ENCODE peak calls at places on chromosome 20, in four cellular contexts. One of them, this sample, is unnamed.

GRCh38 chr20:61100489-61100888 is 151.6 kb upstream of the CDH4 start:
- DNase-seq in transverse colon: no peak
- DNase-seq in breast epithelium: no peak
- DNase-seq in HCT116: no peak
- DNase-seq in this sample: no peak

GRCh38 chr20:31570735-31571617 is 34.1 kb upstream of the ID1 start:
- DNase-seq in breast epithelium: peak
- DNase-seq in transverse colon: peak
- DNase-seq in HCT116: no peak
- DNase-seq in this sample: no peak

GRCh38 chr20:41425180-41425884 is 58.7 kb upstream of the EMILIN3 start:
- DNase-seq in transverse colon: no peak
- DNase-seq in HCT116: no peak
- DNase-seq in breast epithelium: peak
- DNase-seq in this sample: no peak

GRCh38 chr20:32984631-32985354 is 19.4 kb downstream of the SUN5 start:
- DNase-seq in breast epithelium: no peak
- DNase-seq in HCT116: no peak
- DNase-seq in transverse colon: no peak
- DNase-seq in this sample: no peak

GRCh38 chr20:53606364-53606985 is 12.8 kb upstream of the ZNF217 start:
- DNase-seq in transverse colon: no peak
- DNase-seq in breast epithelium: no peak
- DNase-seq in HCT116: no peak
- DNase-seq in this sample: no peak

GRCh38 chr20:47796952-47797351 is 11.7 kb upstream of the SULF2 start:
- DNase-seq in breast epithelium: no peak
- DNase-seq in transverse colon: no peak
- DNase-seq in HCT116: no peak
- DNase-seq in this sample: no peak

GRCh38 chr20:17647391-17648305 is 34.4 kb downstream of the RRBP1 start:
- DNase-seq in HCT116: no peak
- DNase-seq in breast epithelium: no peak
- DNase-seq in transverse colon: no peak
- DNase-seq in this sample: no peak

GRCh38 chr20:50794846-50795634 is at the start of gene BCAS4:
- DNase-seq in transverse colon: peak
- DNase-seq in breast epithelium: peak
- DNase-seq in HCT116: peak
- DNase-seq in this sample: peak

GRCh38 chr20:31570021-31570463 is 35.0 kb upstream of the ID1 start:
- DNase-seq in transverse colon: no peak
- DNase-seq in HCT116: no peak
- DNase-seq in breast epithelium: no peak
- DNase-seq in this sample: no peak

DNA sequence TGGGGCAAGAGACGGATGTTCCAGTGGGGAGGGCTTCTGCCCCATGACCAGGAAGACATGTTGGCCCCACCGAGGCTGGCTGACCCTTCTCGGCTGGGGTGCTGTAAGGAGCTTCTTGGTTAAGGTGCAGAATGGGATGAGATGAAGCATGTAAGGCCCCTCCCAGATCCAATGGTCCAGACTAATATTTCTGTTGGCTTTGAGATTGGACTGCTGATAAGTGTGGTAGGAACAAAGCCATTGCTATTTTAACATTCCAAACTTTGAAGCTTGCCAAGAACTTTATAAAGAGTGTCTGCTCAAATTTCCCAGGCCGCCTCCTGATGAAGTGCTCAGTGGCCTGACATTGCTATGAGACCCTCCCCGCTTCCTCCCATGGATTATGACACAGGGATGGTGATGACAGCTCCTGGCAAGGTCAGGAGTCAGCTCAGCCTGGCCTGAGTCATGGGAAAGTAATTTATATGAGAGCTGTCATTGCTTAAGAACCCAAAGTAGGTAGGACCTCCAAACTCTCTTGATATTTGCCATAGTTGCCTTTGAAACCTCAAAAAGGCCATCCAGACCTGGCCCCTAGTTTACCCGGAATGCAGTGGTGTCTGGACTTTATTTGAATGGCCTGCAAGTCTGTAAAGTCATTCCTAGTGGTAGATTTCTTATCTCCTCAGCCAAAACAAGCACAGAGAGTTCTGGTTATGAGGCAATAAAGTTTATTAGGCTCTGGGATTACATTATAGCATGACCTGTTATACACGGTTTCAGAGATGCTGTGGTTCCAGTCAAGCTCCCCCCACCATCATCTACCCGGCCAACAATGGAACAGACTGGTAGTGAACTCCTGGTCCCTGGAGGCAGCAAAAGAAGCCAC is 55.2 kb downstream of the TGM2 start:
- DNase-seq in breast epithelium: peak
- DNase-seq in HCT116: no peak
- DNase-seq in transverse colon: peak
- DNase-seq in this sample: no peak
- TF ChIP-seq POLR2AphosphoS5 in breast epithelium: peak
- TF ChIP-seq POLR2AphosphoS5 in HCT116: no peak
- TF ChIP-seq POLR2AphosphoS5 in transverse colon: no peak
- TF ChIP-seq POLR2AphosphoS5 in this sample: no peak

GRCh38 chr20:58112017-58112781 is 116.3 kb downstream of the ANKRD60 start:
- DNase-seq in breast epithelium: peak
- DNase-seq in transverse colon: no peak
- DNase-seq in HCT116: no peak
- DNase-seq in this sample: no peak
- TF ChIP-seq POLR2AphosphoS5 in breast epithelium: no peak
- TF ChIP-seq POLR2AphosphoS5 in transverse colon: no peak
- TF ChIP-seq POLR2AphosphoS5 in HCT116: no peak
- TF ChIP-seq POLR2AphosphoS5 in this sample: no peak

GRCh38 chr20:57409316-57409671 is 18.1 kb downstream of the RBM38 start:
- DNase-seq in transverse colon: no peak
- DNase-seq in HCT116: no peak
- DNase-seq in breast epithelium: no peak
- DNase-seq in this sample: no peak

GRCh38 chr20:57409672-57410397 is 18.6 kb downstream of the RBM38 start:
- DNase-seq in transverse colon: no peak
- DNase-seq in HCT116: no peak
- DNase-seq in breast epithelium: no peak
- DNase-seq in this sample: no peak

GRCh38 chr20:57408536-57409233 is 17.5 kb downstream of the RBM38 start:
- DNase-seq in transverse colon: no peak
- DNase-seq in HCT116: no peak
- DNase-seq in breast epithelium: no peak
- DNase-seq in this sample: no peak

GRCh38 chr20:57407541-57407956 is 16.4 kb downstream of the RBM38 start:
- DNase-seq in breast epithelium: no peak
- DNase-seq in transverse colon: no peak
- DNase-seq in HCT116: no peak
- DNase-seq in this sample: no peak

GRCh38 chr20:57408131-57408530 is 16.9 kb downstream of the RBM38 start:
- DNase-seq in breast epithelium: no peak
- DNase-seq in HCT116: no peak
- DNase-seq in transverse colon: no peak
- DNase-seq in this sample: no peak
- TF ChIP-seq POLR2AphosphoS5 in breast epithelium: no peak
- TF ChIP-seq POLR2AphosphoS5 in HCT116: no peak
- TF ChIP-seq POLR2AphosphoS5 in transverse colon: no peak
- TF ChIP-seq POLR2AphosphoS5 in this sample: no peak

DNA sequence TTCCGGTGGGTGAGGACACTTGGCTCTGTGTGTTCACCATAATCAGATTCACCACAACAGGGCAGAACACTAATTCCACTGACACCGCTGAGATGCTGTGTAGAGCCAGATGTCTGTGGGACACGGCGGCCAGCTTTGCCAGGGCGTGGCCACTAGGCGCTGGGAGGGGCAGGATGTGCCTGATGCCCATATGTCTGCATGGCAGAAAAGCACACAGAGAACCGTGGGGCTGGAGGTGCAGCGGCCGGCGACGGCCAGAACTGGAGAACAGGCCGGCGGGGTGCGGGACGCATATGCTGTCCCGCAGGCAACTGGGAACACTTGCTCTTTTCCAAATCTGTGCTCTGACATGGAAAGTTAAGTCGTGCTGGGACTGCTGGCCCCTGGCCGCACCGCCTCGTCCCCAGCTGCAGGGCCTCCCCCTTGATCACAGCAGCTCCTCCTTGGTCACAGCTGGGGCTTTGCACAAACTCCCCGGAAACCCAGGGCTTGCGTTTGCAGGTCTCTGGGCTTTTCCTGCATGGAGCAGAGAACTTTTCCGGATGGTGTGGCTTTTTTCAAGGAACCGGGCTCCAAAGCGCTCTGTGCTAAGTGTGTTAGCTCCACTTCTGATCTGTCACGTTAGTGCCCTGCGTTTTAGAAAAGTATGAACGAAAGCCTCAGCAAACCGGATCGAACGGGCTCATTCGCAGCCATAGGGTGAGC is 31.1 kb downstream of the NTSR1 start:
- DNase-seq in transverse colon: peak
- DNase-seq in breast epithelium: no peak
- DNase-seq in HCT116: no peak
- DNase-seq in this sample: no peak
- TF ChIP-seq POLR2AphosphoS5 in transverse colon: no peak
- TF ChIP-seq POLR2AphosphoS5 in breast epithelium: no peak
- TF ChIP-seq POLR2AphosphoS5 in HCT116: peak
- TF ChIP-seq POLR2AphosphoS5 in this sample: no peak

DNA sequence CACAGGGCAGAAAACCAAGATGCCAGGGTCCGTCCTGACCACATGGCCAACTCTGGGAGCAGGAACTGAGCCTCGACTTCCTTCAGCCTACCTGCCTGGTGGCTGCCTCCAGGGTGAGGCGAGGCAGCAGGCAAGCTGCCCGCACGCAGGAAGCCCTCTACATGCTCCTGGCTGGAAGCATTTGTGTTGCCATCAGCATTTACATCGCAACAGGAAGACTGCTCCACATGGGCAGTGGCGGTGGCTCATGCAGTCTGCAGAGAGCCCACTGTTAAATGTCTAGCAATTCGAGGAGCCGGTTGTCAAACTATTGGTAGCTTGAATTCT is 233.8 kb downstream of the SYNDIG1 start:
- DNase-seq in HCT116: no peak
- DNase-seq in breast epithelium: no peak
- DNase-seq in transverse colon: no peak
- DNase-seq in this sample: no peak
- TF ChIP-seq POLR2AphosphoS5 in HCT116: no peak
- TF ChIP-seq POLR2AphosphoS5 in breast epithelium: no peak
- TF ChIP-seq POLR2AphosphoS5 in transverse colon: no peak
- TF ChIP-seq POLR2AphosphoS5 in this sample: no peak

This sample was measured in GM12892.